ENCODE peak calls at places on chromosomes 11 and 22, in six cellular contexts. T, H, M, A, F and K are unnamed samples.

GRCh38 chr11:65663634-65664200 is 1.0 kb upstream of the RELA start:
- DNase-seq in T (no peak), H (no peak), M (peak; percentile 52), A (no peak), F (peak; percentile 50), K (peak; percentile 75)

GRCh38 chr11:108224908-108225786 is 2.3 kb downstream of the ATM start:
- DNase-seq in T (no peak), H (no peak), M (no peak), A (no peak), F (no peak), K (no peak)

GRCh38 chr22:37229805-37230672 is 14.0 kb downstream of the RAC2 start:
- DNase-seq in T (no peak), H (peak; percentile 43), M (peak; percentile 51), A (no peak), F (peak; percentile 55), K (no peak)

GRCh38 chr11:11535611-11536010 is 86.2 kb downstream of the GALNT18 start:
- DNase-seq in T (no peak), H (no peak), M (no peak), A (no peak), F (no peak), K (no peak)

GRCh38 chr11:57458410-57459111 is 1.8 kb upstream of the RTN4RL2 start:
- DNase-seq in T (no peak), H (peak; percentile 2), M (peak; percentile 11), A (no peak), F (no peak), K (no peak)

GRCh38 chr22:33903012-33903411 is 17.3 kb downstream of the LARGE1 start:
- DNase-seq in T (no peak), H (no peak), M (no peak), A (no peak), F (no peak), K (no peak)

GRCh38 chr11:12224537-12224893 is 114.1 kb downstream of the MICAL2 start:
- DNase-seq in T (no peak), H (peak; percentile 83), M (peak; percentile 94), A (peak; percentile 93), F (peak; percentile 87), K (peak; percentile 94)

GRCh38 chr11:110525883-110526282 is 96.1 kb downstream of the FDX1 start:
- DNase-seq in T (peak; percentile 59), H (peak; percentile 10), M (peak; percentile 92), A (no peak), F (peak; percentile 97), K (peak; percentile 29)

GRCh38 chr22:45872659-45873263 is 104.2 kb downstream of the WNT7B start:
- DNase-seq in T (no peak), H (no peak), M (no peak), A (no peak), F (no peak), K (no peak)

GRCh38 chr11:95084509-95084908 is 5.1 kb upstream of the ENDOD1 start:
- DNase-seq in T (no peak), H (no peak), M (peak; percentile 55), A (no peak), F (peak; percentile 89), K (no peak)

GRCh38 chr11:102279641-102280170 is 37.6 kb upstream of the BIRC3 start:
- DNase-seq in T (peak; percentile 65), H (peak; percentile 7), M (peak; percentile 84), A (no peak), F (peak; percentile 41), K (peak; percentile 64)

GRCh38 chr11:13301522-13301921 is 23.9 kb downstream of the BMAL1 start:
- DNase-seq in T (no peak), H (no peak), M (no peak), A (no peak), F (no peak), K (no peak)

GRCh38 chr11:13302440-13302958 is 24.9 kb downstream of the BMAL1 start:
- DNase-seq in T (no peak), H (no peak), M (no peak), A (no peak), F (no peak), K (no peak)

GRCh38 chr11:13297917-13298356 is 20.3 kb downstream of the BMAL1 start:
- DNase-seq in T (no peak), H (no peak), M (no peak), A (no peak), F (no peak), K (no peak)

GRCh38 chr11:13297308-13297916 is 19.8 kb downstream of the BMAL1 start:
- DNase-seq in T (no peak), H (no peak), M (no peak), A (no peak), F (no peak), K (no peak)

GRCh38 chr11:13298765-13299164 is 21.2 kb downstream of the BMAL1 start:
- DNase-seq in T (no peak), H (no peak), M (no peak), A (no peak), F (no peak), K (no peak)
- TF ChIP-seq CTCF in T (no peak), H (no peak), M (no peak), A (no peak), F (no peak), K (no peak)

GRCh38 chr22:42341779-42342178 is 71.3 kb upstream of the TCF20 start:
- DNase-seq in T (no peak), H (no peak), M (no peak), A (no peak), F (no peak), K (no peak)

GRCh38 chr22:42344391-42344861 is 74.0 kb upstream of the TCF20 start:
- DNase-seq in T (no peak), H (peak; percentile 6), M (no peak), A (no peak), F (no peak), K (no peak)

GRCh38 chr22:42342426-42343135 is 72.1 kb upstream of the TCF20 start:
- DNase-seq in T (no peak), H (no peak), M (no peak), A (no peak), F (no peak), K (no peak)

GRCh38 chr22:42343136-42343484 is 72.7 kb upstream of the TCF20 start:
- DNase-seq in T (no peak), H (no peak), M (no peak), A (no peak), F (no peak), K (no peak)

GRCh38 chr22:42343551-42344081 is 73.2 kb upstream of the TCF20 start:
- DNase-seq in T (no peak), H (no peak), M (no peak), A (no peak), F (no peak), K (no peak)
- H3K4me3 ChIP-seq in T (no peak overlapping the region), H (no peak overlapping the region), M (peak overlapping the region; percentile 62), A (peak overlapping the region; percentile 74), F (no peak overlapping the region), K (peak overlapping the region; percentile 12)

GRCh38 chr11:111996129-111996528 is 29.1 kb upstream of the DLAT start:
- DNase-seq in T (no peak), H (no peak), M (no peak), A (no peak), F (no peak), K (no peak)
- TF ChIP-seq CTCF in T (no peak), H (no peak), M (no peak), A (no peak), F (no peak), K (no peak)

GRCh38 chr11:119319136-119319701 is 2.3 kb upstream of the MCAM start:
- DNase-seq in T (no peak), H (no peak), M (no peak), A (no peak), F (no peak), K (no peak)

GRCh38 chr11:119318240-119319135 is 1.6 kb upstream of the MCAM start:
- DNase-seq in T (no peak), H (peak; percentile 60), M (peak; percentile 81), A (peak; percentile 80), F (peak; percentile 86), K (peak; percentile 79)

GRCh38 chr11:119316017-119316728 is 757 bp downstream of the MCAM start:
- DNase-seq in T (no peak), H (no peak), M (no peak), A (peak; percentile 94), F (peak; percentile 45), K (no peak)

GRCh38 chr11:119316729-119317591 is at the start of gene MCAM:
- DNase-seq in T (no peak), H (no peak), M (peak; percentile 48), A (peak; percentile 95), F (peak; percentile 39), K (no peak)

DNA sequence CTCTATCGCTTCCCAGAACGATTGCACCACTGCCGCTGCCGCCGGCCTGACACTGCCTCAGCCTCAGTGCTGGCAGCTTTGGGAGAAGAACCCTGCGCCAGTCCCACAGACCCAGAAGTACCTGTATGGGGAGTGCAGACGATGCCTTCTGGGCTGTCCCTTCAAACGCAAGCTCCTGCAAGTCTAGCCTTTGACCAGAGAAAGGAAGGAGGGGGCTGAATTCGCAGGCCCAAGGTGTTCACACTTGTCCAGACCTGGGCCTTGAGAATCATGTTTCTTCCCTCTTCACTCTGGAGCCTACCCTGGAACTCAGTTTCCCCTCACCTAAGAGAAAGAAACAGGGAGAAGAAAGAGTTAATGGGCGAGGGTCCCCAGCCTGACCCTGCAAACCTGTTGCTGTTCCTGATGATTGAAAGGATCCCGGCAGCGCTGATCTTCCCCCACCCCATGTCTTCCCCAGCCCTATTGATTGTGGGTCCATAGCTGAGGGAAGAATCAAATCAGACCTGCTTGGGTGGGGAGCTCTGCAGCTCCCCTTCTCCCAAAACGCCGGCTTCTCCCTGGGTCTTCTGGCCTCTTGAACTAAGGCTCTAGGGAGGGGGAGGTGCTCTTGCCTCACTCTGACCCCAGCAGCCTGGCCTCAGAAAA is 786 bp upstream of the MCAM start:
- DNase-seq in T (no peak), H (no peak), M (no peak), A (no peak), F (peak; percentile 44), K (no peak)
- H3K4me3 ChIP-seq in T (no peak overlapping the region), H (no peak overlapping the region), M (no peak overlapping the region), A (peak overlapping the region; percentile 95), F (no peak overlapping the region), K (no peak overlapping the region)

GRCh38 chr11:61580292-61580888 is 486 bp downstream of the SYT7 start:
- DNase-seq in T (no peak), H (no peak), M (no peak), A (no peak), F (no peak), K (no peak)

GRCh38 chr11:61581931-61582330 is 1.1 kb upstream of the SYT7 start:
- DNase-seq in T (no peak), H (no peak), M (no peak), A (no peak), F (no peak), K (no peak)

GRCh38 chr11:61579398-61580291 is 1.2 kb downstream of the SYT7 start:
- DNase-seq in T (no peak), H (no peak), M (no peak), A (no peak), F (no peak), K (no peak)

GRCh38 chr11:61578819-61579218 is 2.1 kb downstream of the SYT7 start:
- DNase-seq in T (no peak), H (no peak), M (no peak), A (no peak), F (no peak), K (no peak)

GRCh38 chr11:61581030-61581928 is at the start of gene SYT7:
- DNase-seq in T (peak; percentile 91), H (peak; percentile 92), M (peak; percentile 96), A (peak; percentile 97), F (peak; percentile 96), K (peak; percentile 98)
- TF ChIP-seq CTCF in T (no peak), H (peak; percentile 1), M (peak; percentile 25), A (no peak), F (peak; percentile 21), K (no peak)